ENCODE peak calls at places on chromosomes 13 and 19, in eight cellular contexts. One of them, this sample, is unnamed.

GRCh38 chr13:98869408-98870090 is 108.3 kb downstream of the DOCK9 start:
- DNase-seq in uterus: peak; percentile 36
- DNase-seq in GM23338: no peak
- DNase-seq in cardiac muscle cell: no peak
- DNase-seq in CD8-positive, alpha-beta memory T cell: no peak
- DNase-seq in K562: peak; percentile 10
- DNase-seq in effector memory CD4-positive, alpha-beta T cell: no peak
- DNase-seq in tibial artery: no peak
- DNase-seq in this sample: no peak

GRCh38 chr19:34485831-34486230 is 4.3 kb downstream of the WTIP start:
- DNase-seq in uterus: no peak
- DNase-seq in GM23338: no peak
- DNase-seq in cardiac muscle cell: no peak
- DNase-seq in CD8-positive, alpha-beta memory T cell: no peak
- DNase-seq in K562: no peak
- DNase-seq in effector memory CD4-positive, alpha-beta T cell: no peak
- DNase-seq in tibial artery: no peak
- DNase-seq in this sample: no peak

GRCh38 chr19:56874530-56874929 is 34.0 kb upstream of the PEG3 start:
- DNase-seq in uterus: no peak
- DNase-seq in GM23338: no peak
- DNase-seq in cardiac muscle cell: no peak
- DNase-seq in CD8-positive, alpha-beta memory T cell: no peak
- DNase-seq in K562: no peak
- DNase-seq in effector memory CD4-positive, alpha-beta T cell: no peak
- DNase-seq in tibial artery: no peak
- DNase-seq in this sample: no peak

GRCh38 chr19:15555759-15556633 is 47.7 kb downstream of the CYP4F22 start:
- DNase-seq in uterus: peak; percentile 86
- DNase-seq in GM23338: peak; percentile 98
- DNase-seq in cardiac muscle cell: peak; percentile 86
- DNase-seq in CD8-positive, alpha-beta memory T cell: peak; percentile 94
- DNase-seq in K562: peak; percentile 96
- DNase-seq in effector memory CD4-positive, alpha-beta T cell: peak; percentile 92
- DNase-seq in tibial artery: peak; percentile 91
- DNase-seq in this sample: peak; percentile 97

GRCh38 chr19:51807111-51807701 is 12.2 kb downstream of the FPR3 start:
- DNase-seq in uterus: no peak
- DNase-seq in GM23338: peak; percentile 83
- DNase-seq in cardiac muscle cell: no peak
- DNase-seq in CD8-positive, alpha-beta memory T cell: no peak
- DNase-seq in K562: peak; percentile 48
- DNase-seq in effector memory CD4-positive, alpha-beta T cell: no peak
- DNase-seq in tibial artery: no peak
- DNase-seq in this sample: no peak

GRCh38 chr19:28196961-28197360 is 1016.0 kb downstream of the UQCRFS1 start:
- DNase-seq in uterus: no peak
- DNase-seq in GM23338: no peak
- DNase-seq in cardiac muscle cell: no peak
- DNase-seq in CD8-positive, alpha-beta memory T cell: no peak
- DNase-seq in K562: no peak
- DNase-seq in effector memory CD4-positive, alpha-beta T cell: no peak
- DNase-seq in tibial artery: no peak
- DNase-seq in this sample: no peak

GRCh38 chr19:4232614-4233281 is 3.4 kb downstream of the EBI3 start:
- DNase-seq in uterus: no peak
- DNase-seq in GM23338: no peak
- DNase-seq in cardiac muscle cell: no peak
- DNase-seq in CD8-positive, alpha-beta memory T cell: no peak
- DNase-seq in K562: peak; percentile 23
- DNase-seq in effector memory CD4-positive, alpha-beta T cell: no peak
- DNase-seq in tibial artery: no peak
- DNase-seq in this sample: no peak

GRCh38 chr13:89832827-89833226 is 1514.7 kb upstream of the MIR17HG start:
- DNase-seq in uterus: no peak
- DNase-seq in GM23338: peak; percentile 4
- DNase-seq in cardiac muscle cell: no peak
- DNase-seq in CD8-positive, alpha-beta memory T cell: no peak
- DNase-seq in K562: no peak
- DNase-seq in effector memory CD4-positive, alpha-beta T cell: no peak
- DNase-seq in tibial artery: no peak
- DNase-seq in this sample: no peak

GRCh38 chr13:112071011-112071901 is 4.3 kb downstream of the SOX1 start:
- DNase-seq in uterus: no peak
- DNase-seq in GM23338: no peak
- DNase-seq in cardiac muscle cell: no peak
- DNase-seq in CD8-positive, alpha-beta memory T cell: no peak
- DNase-seq in K562: no peak
- DNase-seq in effector memory CD4-positive, alpha-beta T cell: no peak
- DNase-seq in tibial artery: no peak
- DNase-seq in this sample: no peak

GRCh38 chr19:49515767-49516166 is 3.3 kb downstream of the FCGRT start:
- DNase-seq in uterus: no peak
- DNase-seq in GM23338: no peak
- DNase-seq in cardiac muscle cell: no peak
- DNase-seq in CD8-positive, alpha-beta memory T cell: no peak
- DNase-seq in K562: peak; percentile 6
- DNase-seq in effector memory CD4-positive, alpha-beta T cell: no peak
- DNase-seq in tibial artery: peak; percentile 75
- DNase-seq in this sample: no peak

GRCh38 chr19:30792561-30793505 is 420.6 kb downstream of the ZNF536 start:
- DNase-seq in uterus: no peak
- DNase-seq in GM23338: no peak
- DNase-seq in cardiac muscle cell: no peak
- DNase-seq in CD8-positive, alpha-beta memory T cell: no peak
- DNase-seq in K562: no peak
- DNase-seq in effector memory CD4-positive, alpha-beta T cell: no peak
- DNase-seq in tibial artery: no peak
- DNase-seq in this sample: no peak

GRCh38 chr13:72255908-72256307 is 388.9 kb upstream of the DACH1 start:
- DNase-seq in uterus: no peak
- DNase-seq in GM23338: peak; percentile 82
- DNase-seq in cardiac muscle cell: peak; percentile 77
- DNase-seq in CD8-positive, alpha-beta memory T cell: no peak
- DNase-seq in K562: no peak
- DNase-seq in effector memory CD4-positive, alpha-beta T cell: no peak
- DNase-seq in tibial artery: no peak
- DNase-seq in this sample: no peak

GRCh38 chr19:28176193-28176592 is 1036.8 kb downstream of the UQCRFS1 start:
- DNase-seq in uterus: no peak
- DNase-seq in GM23338: no peak
- DNase-seq in cardiac muscle cell: no peak
- DNase-seq in CD8-positive, alpha-beta memory T cell: no peak
- DNase-seq in K562: no peak
- DNase-seq in effector memory CD4-positive, alpha-beta T cell: no peak
- DNase-seq in tibial artery: no peak
- DNase-seq in this sample: no peak

GRCh38 chr13:99340638-99341037 is 33.4 kb upstream of the GPR183 start:
- DNase-seq in uterus: no peak
- DNase-seq in GM23338: no peak
- DNase-seq in cardiac muscle cell: no peak
- DNase-seq in CD8-positive, alpha-beta memory T cell: no peak
- DNase-seq in K562: no peak
- DNase-seq in effector memory CD4-positive, alpha-beta T cell: no peak
- DNase-seq in tibial artery: no peak
- DNase-seq in this sample: no peak

DNA sequence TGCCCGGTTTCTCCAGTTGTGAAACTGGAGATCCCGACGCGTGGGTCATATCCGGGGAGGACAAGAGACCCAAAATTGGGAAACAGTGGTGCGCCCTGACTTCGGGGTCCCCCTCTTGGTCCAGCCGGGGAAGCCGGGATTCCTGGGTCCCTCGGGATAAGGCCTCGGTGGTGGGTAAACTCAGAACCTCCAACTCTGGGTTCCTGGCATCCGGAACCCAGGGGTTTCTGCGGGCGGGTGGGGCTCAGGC is 672 bp downstream of the ZFP36 start:
- DNase-seq in uterus: no peak
- DNase-seq in GM23338: no peak
- DNase-seq in cardiac muscle cell: no peak
- DNase-seq in CD8-positive, alpha-beta memory T cell: no peak
- DNase-seq in K562: no peak
- DNase-seq in effector memory CD4-positive, alpha-beta T cell: no peak
- DNase-seq in tibial artery: no peak
- DNase-seq in this sample: no peak
- H3K4me1 ChIP-seq in uterus: peaks cover 10% of the 10 kb centered on the region
- H3K4me1 ChIP-seq in GM23338: peaks cover 56% of the 10 kb centered on the region
- H3K4me1 ChIP-seq in cardiac muscle cell: peaks cover 22% of the 10 kb centered on the region
- H3K4me1 ChIP-seq in CD8-positive, alpha-beta memory T cell: peaks cover 55% of the 10 kb centered on the region
- H3K4me1 ChIP-seq in K562: peaks cover 58% of the 10 kb centered on the region
- H3K4me1 ChIP-seq in effector memory CD4-positive, alpha-beta T cell: peaks cover 50% of the 10 kb centered on the region
- H3K4me1 ChIP-seq in tibial artery: peaks cover 43% of the 10 kb centered on the region
- H3K4me1 ChIP-seq in this sample: peaks cover 62% of the 10 kb centered on the region

DNA sequence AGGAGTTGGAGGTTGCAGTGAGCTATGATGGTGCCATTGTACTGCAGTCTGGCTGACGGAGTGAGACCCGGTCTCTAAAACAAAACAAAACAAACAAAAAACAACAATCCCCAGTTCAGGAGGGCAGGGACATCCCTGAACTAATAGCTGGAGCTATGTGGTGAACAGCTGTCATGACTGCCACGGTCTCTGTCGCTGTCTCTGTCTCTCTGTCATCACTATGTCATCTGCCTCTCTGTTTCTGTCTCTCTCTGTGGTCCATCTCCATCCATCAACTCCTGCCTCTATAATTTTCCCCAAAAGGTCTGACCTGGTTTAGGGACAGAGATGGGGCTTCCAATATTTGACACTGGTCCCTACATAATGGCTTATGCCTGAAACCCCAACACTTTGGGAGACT is 7.4 kb downstream of the ITPKC start:
- DNase-seq in uterus: no peak
- DNase-seq in GM23338: no peak
- DNase-seq in cardiac muscle cell: no peak
- DNase-seq in CD8-positive, alpha-beta memory T cell: no peak
- DNase-seq in K562: no peak
- DNase-seq in effector memory CD4-positive, alpha-beta T cell: no peak
- DNase-seq in tibial artery: no peak
- DNase-seq in this sample: no peak
- H3K27ac ChIP-seq in uterus: no peak overlapping the region
- H3K27ac ChIP-seq in GM23338: no peak overlapping the region
- H3K27ac ChIP-seq in cardiac muscle cell: no peak overlapping the region
- H3K27ac ChIP-seq in CD8-positive, alpha-beta memory T cell: no peak overlapping the region
- H3K27ac ChIP-seq in K562: no peak overlapping the region
- H3K27ac ChIP-seq in effector memory CD4-positive, alpha-beta T cell: no peak overlapping the region
- H3K27ac ChIP-seq in tibial artery: no peak overlapping the region
- H3K27ac ChIP-seq in this sample: no peak overlapping the region

DNA sequence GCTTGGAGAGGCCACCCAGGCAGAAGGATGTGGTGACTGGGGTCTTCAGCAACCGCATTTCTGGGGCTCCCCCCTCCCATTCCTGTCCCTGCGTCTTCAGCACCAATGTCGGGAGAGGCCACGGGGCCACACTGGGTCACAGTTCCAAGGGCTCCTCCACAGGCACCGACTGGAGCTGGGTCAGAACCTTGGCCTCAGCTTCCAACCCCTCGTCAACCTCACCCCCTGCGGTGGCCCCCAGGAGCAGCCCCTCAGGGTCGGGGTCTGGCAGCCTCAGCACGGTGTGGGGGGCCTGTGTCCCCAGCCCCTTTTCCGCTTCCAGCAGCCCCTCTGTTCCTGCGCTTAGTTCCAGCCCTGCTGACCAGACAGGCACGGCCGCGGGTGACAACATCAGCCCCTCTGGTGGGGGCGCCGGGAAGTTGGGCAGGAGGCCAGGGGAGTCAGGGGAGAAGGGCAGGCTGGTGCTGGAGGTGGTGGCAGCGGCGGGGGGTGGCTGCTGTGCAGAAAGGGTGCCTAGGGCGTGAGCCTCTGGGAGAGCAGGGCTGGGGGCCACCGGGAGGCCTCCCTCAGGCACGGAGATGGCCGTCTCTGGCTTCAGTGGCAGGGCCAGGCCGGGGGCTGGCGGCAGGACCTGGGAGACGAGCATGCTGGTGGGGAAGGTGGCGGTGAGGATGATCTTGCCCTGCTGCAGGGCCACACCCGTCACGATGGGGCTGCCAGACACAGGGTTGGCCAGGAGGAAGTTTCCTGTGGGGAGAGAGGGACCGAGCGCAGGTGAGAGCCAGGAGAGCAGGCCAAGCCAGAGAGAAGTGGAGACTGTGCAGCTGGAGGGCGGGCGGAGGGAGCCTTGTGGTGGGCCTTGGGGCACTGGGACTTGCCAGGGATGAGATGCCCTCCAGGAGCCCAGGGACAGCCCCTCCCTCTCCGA is 3.4 kb downstream of the SIX5 start:
- DNase-seq in uterus: peak; percentile 47
- DNase-seq in GM23338: no peak
- DNase-seq in cardiac muscle cell: no peak
- DNase-seq in CD8-positive, alpha-beta memory T cell: no peak
- DNase-seq in K562: no peak
- DNase-seq in effector memory CD4-positive, alpha-beta T cell: no peak
- DNase-seq in tibial artery: no peak
- DNase-seq in this sample: no peak
- H3K4me1 ChIP-seq in uterus: peaks cover 12% of the 10 kb centered on the region
- H3K4me1 ChIP-seq in GM23338: peaks cover 31% of the 10 kb centered on the region
- H3K4me1 ChIP-seq in cardiac muscle cell: peaks cover 48% of the 10 kb centered on the region
- H3K4me1 ChIP-seq in CD8-positive, alpha-beta memory T cell: no peaks in the 10 kb centered on the region
- H3K4me1 ChIP-seq in K562: peaks cover 6% of the 10 kb centered on the region
- H3K4me1 ChIP-seq in effector memory CD4-positive, alpha-beta T cell: peaks cover 25% of the 10 kb centered on the region
- H3K4me1 ChIP-seq in tibial artery: peaks cover 35% of the 10 kb centered on the region
- H3K4me1 ChIP-seq in this sample: peaks cover 16% of the 10 kb centered on the region

GRCh38 chr19:47258895-47259555 is 2.7 kb downstream of the CCDC9 start:
- DNase-seq in uterus: no peak
- DNase-seq in GM23338: no peak
- DNase-seq in cardiac muscle cell: no peak
- DNase-seq in CD8-positive, alpha-beta memory T cell: no peak
- DNase-seq in K562: no peak
- DNase-seq in effector memory CD4-positive, alpha-beta T cell: no peak
- DNase-seq in tibial artery: no peak
- DNase-seq in this sample: no peak

GRCh38 chr19:47256688-47257410 is 524 bp downstream of the CCDC9 start:
- DNase-seq in uterus: peak; percentile 100
- DNase-seq in GM23338: peak; percentile 100
- DNase-seq in cardiac muscle cell: peak; percentile 100
- DNase-seq in CD8-positive, alpha-beta memory T cell: peak; percentile 96
- DNase-seq in K562: peak; percentile 96
- DNase-seq in effector memory CD4-positive, alpha-beta T cell: peak; percentile 98
- DNase-seq in tibial artery: peak; percentile 100
- DNase-seq in this sample: peak; percentile 98

GRCh38 chr19:47260476-47260875 is 4.2 kb downstream of the CCDC9 start:
- DNase-seq in uterus: no peak
- DNase-seq in GM23338: no peak
- DNase-seq in cardiac muscle cell: no peak
- DNase-seq in CD8-positive, alpha-beta memory T cell: no peak
- DNase-seq in K562: no peak
- DNase-seq in effector memory CD4-positive, alpha-beta T cell: no peak
- DNase-seq in tibial artery: no peak
- DNase-seq in this sample: no peak

GRCh38 chr19:47257411-47258169 is 1.3 kb downstream of the CCDC9 start:
- DNase-seq in uterus: no peak
- DNase-seq in GM23338: peak; percentile 92
- DNase-seq in cardiac muscle cell: no peak
- DNase-seq in CD8-positive, alpha-beta memory T cell: no peak
- DNase-seq in K562: no peak
- DNase-seq in effector memory CD4-positive, alpha-beta T cell: no peak
- DNase-seq in tibial artery: peak; percentile 59
- DNase-seq in this sample: no peak

GRCh38 chr19:47258434-47258833 is 2.1 kb downstream of the CCDC9 start:
- DNase-seq in uterus: no peak
- DNase-seq in GM23338: no peak
- DNase-seq in cardiac muscle cell: no peak
- DNase-seq in CD8-positive, alpha-beta memory T cell: no peak
- DNase-seq in K562: no peak
- DNase-seq in effector memory CD4-positive, alpha-beta T cell: no peak
- DNase-seq in tibial artery: no peak
- DNase-seq in this sample: no peak
- H3K27ac ChIP-seq in uterus: peak overlapping the region; percentile 95
- H3K27ac ChIP-seq in GM23338: peak overlapping the region; percentile 92
- H3K27ac ChIP-seq in cardiac muscle cell: peak overlapping the region; percentile 96
- H3K27ac ChIP-seq in CD8-positive, alpha-beta memory T cell: peak overlapping the region; percentile 73
- H3K27ac ChIP-seq in K562: no peak overlapping the region
- H3K27ac ChIP-seq in effector memory CD4-positive, alpha-beta T cell: no peak overlapping the region
- H3K27ac ChIP-seq in tibial artery: peak overlapping the region; percentile 91
- H3K27ac ChIP-seq in this sample: no peak overlapping the region

This sample was measured in CD4-positive, alpha-beta memory T cell.